ENCODE peak calls at places on chromosomes 4 and X, in five cellular contexts. One of them, this sample, is unnamed.

GRCh38 chrX:33434256-33435092 is 223.1 kb upstream of the DMD start:
- DNase-seq in AG04449: no peak
- DNase-seq in brain microvascular endothelial cell: peak; percentile 55
- DNase-seq in foreskin fibroblast: peak; percentile 25
- DNase-seq in right atrium auricular region: peak; percentile 71
- DNase-seq in this sample: peak; percentile 7

GRCh38 chrX:40878821-40879571 is 143.7 kb upstream of the MED14 start:
- DNase-seq in AG04449: no peak
- DNase-seq in brain microvascular endothelial cell: no peak
- DNase-seq in foreskin fibroblast: peak; percentile 4
- DNase-seq in right atrium auricular region: no peak
- DNase-seq in this sample: no peak

GRCh38 chr4:89755210-89755609 is 81.8 kb downstream of the SNCA start:
- DNase-seq in AG04449: no peak
- DNase-seq in brain microvascular endothelial cell: no peak
- DNase-seq in foreskin fibroblast: peak; percentile 42
- DNase-seq in right atrium auricular region: no peak
- DNase-seq in this sample: no peak

GRCh38 chr4:40887690-40888089 is 137.9 kb downstream of the NSUN7 start:
- DNase-seq in AG04449: peak; percentile 80
- DNase-seq in brain microvascular endothelial cell: peak; percentile 74
- DNase-seq in foreskin fibroblast: peak; percentile 75
- DNase-seq in right atrium auricular region: no peak
- DNase-seq in this sample: no peak

GRCh38 chrX:53280703-53281320 is 572 bp downstream of the IQSEC2 start:
- DNase-seq in AG04449: no peak
- DNase-seq in brain microvascular endothelial cell: peak; percentile 47
- DNase-seq in foreskin fibroblast: peak; percentile 52
- DNase-seq in right atrium auricular region: peak; percentile 70
- DNase-seq in this sample: peak; percentile 48

GRCh38 chrX:30150196-30150895 is 65.0 kb upstream of the MAGEB2 start:
- DNase-seq in AG04449: no peak
- DNase-seq in brain microvascular endothelial cell: no peak
- DNase-seq in foreskin fibroblast: no peak
- DNase-seq in right atrium auricular region: no peak
- DNase-seq in this sample: peak; percentile 48

GRCh38 chr4:111031180-111031579 is 408.3 kb upstream of the PITX2 start:
- DNase-seq in AG04449: no peak
- DNase-seq in brain microvascular endothelial cell: peak; percentile 6
- DNase-seq in foreskin fibroblast: peak; percentile 6
- DNase-seq in right atrium auricular region: no peak
- DNase-seq in this sample: peak; percentile 62

GRCh38 chr4:6907658-6908191 is 1.9 kb upstream of the TBC1D14 start:
- DNase-seq in AG04449: no peak
- DNase-seq in brain microvascular endothelial cell: no peak
- DNase-seq in foreskin fibroblast: peak; percentile 54
- DNase-seq in right atrium auricular region: no peak
- DNase-seq in this sample: no peak

GRCh38 chr4:57131849-57132745 is 21.9 kb upstream of the IGFBP7 start:
- DNase-seq in AG04449: no peak
- DNase-seq in brain microvascular endothelial cell: no peak
- DNase-seq in foreskin fibroblast: peak; percentile 24
- DNase-seq in right atrium auricular region: no peak
- DNase-seq in this sample: no peak

GRCh38 chr4:97150966-97151365 is 992.3 kb downstream of the STPG2 start:
- DNase-seq in AG04449: no peak
- DNase-seq in brain microvascular endothelial cell: no peak
- DNase-seq in foreskin fibroblast: no peak
- DNase-seq in right atrium auricular region: no peak
- DNase-seq in this sample: no peak

GRCh38 chr4:97152159-97152558 is 991.1 kb downstream of the STPG2 start:
- DNase-seq in AG04449: no peak
- DNase-seq in brain microvascular endothelial cell: no peak
- DNase-seq in foreskin fibroblast: no peak
- DNase-seq in right atrium auricular region: no peak
- DNase-seq in this sample: no peak

DNA sequence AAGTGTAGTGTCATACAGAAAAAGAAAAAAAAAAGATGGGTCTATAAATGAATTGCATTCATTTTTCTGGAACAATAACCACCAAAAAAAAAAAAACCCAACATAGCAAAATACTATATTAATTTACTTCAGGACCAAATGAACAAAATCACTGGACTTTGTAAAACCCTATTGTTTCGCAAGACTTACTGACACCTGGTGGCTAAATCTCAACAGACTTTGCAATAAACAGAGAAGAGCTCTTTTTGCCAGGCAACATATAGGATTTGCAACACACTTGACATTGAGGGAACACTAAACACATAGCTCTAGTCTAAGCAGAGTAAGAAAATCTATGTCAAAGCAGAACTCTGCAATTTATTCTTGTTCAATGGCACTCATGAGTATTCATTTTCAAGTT is 990.2 kb downstream of the STPG2 start:
- DNase-seq in AG04449: no peak
- DNase-seq in brain microvascular endothelial cell: peak; percentile 9
- DNase-seq in foreskin fibroblast: no peak
- DNase-seq in right atrium auricular region: no peak
- DNase-seq in this sample: no peak
- TF ChIP-seq CTCF in AG04449: no peak
- TF ChIP-seq CTCF in brain microvascular endothelial cell: peak; percentile 22
- TF ChIP-seq CTCF in foreskin fibroblast: no peak
- TF ChIP-seq CTCF in right atrium auricular region: no peak
- TF ChIP-seq CTCF in this sample: peak; percentile 16

GRCh38 chrX:74383611-74384010 is 37.7 kb upstream of the SLC16A2 start:
- DNase-seq in AG04449: no peak
- DNase-seq in brain microvascular endothelial cell: peak; percentile 35
- DNase-seq in foreskin fibroblast: peak; percentile 72
- DNase-seq in right atrium auricular region: no peak
- DNase-seq in this sample: peak; percentile 43
- TF ChIP-seq CTCF in AG04449: peak; percentile 50
- TF ChIP-seq CTCF in brain microvascular endothelial cell: peak; percentile 74
- TF ChIP-seq CTCF in foreskin fibroblast: peak; percentile 53
- TF ChIP-seq CTCF in right atrium auricular region: no peak
- TF ChIP-seq CTCF in this sample: peak; percentile 65

GRCh38 chrX:120450163-120450562 is 18.9 kb downstream of the LAMP2 start:
- DNase-seq in AG04449: no peak
- DNase-seq in brain microvascular endothelial cell: no peak
- DNase-seq in foreskin fibroblast: no peak
- DNase-seq in right atrium auricular region: no peak
- DNase-seq in this sample: no peak

GRCh38 chrX:120453985-120454384 is 15.1 kb downstream of the LAMP2 start:
- DNase-seq in AG04449: no peak
- DNase-seq in brain microvascular endothelial cell: peak; percentile 49
- DNase-seq in foreskin fibroblast: no peak
- DNase-seq in right atrium auricular region: no peak
- DNase-seq in this sample: peak; percentile 55

GRCh38 chrX:120446503-120446902 is 22.6 kb downstream of the LAMP2 start:
- DNase-seq in AG04449: no peak
- DNase-seq in brain microvascular endothelial cell: no peak
- DNase-seq in foreskin fibroblast: peak; percentile 71
- DNase-seq in right atrium auricular region: no peak
- DNase-seq in this sample: peak; percentile 47

GRCh38 chrX:120456973-120457372 is 12.1 kb downstream of the LAMP2 start:
- DNase-seq in AG04449: no peak
- DNase-seq in brain microvascular endothelial cell: no peak
- DNase-seq in foreskin fibroblast: peak; percentile 46
- DNase-seq in right atrium auricular region: no peak
- DNase-seq in this sample: peak; percentile 7

DNA sequence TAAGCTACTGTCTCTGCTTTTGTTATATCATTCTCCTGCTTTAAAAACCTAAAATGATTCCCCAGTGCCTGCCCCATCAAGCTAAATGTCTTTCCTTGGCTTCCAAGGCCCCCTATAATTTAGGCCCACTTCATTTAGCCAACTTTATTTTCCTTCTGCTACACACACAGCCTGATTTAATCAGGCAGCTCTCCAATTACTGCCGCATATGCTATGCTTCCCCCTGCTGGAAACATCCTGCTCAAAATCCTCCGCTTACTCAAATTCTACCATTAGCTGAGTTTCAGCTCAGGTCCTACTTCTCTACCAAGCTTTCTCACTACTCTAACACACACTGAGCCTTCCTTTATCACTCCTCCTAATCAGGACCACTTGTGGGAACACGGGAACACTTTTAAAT is 17.0 kb downstream of the LAMP2 start:
- DNase-seq in AG04449: no peak
- DNase-seq in brain microvascular endothelial cell: peak; percentile 33
- DNase-seq in foreskin fibroblast: peak; percentile 67
- DNase-seq in right atrium auricular region: no peak
- DNase-seq in this sample: peak; percentile 38
- TF ChIP-seq CTCF in AG04449: peak; percentile 38
- TF ChIP-seq CTCF in brain microvascular endothelial cell: peak; percentile 66
- TF ChIP-seq CTCF in foreskin fibroblast: peak; percentile 42
- TF ChIP-seq CTCF in right atrium auricular region: peak; percentile 15
- TF ChIP-seq CTCF in this sample: peak; percentile 66

GRCh38 chrX:101931104-101931493 is 728 bp downstream of the ZMAT1 start:
- DNase-seq in AG04449: no peak
- DNase-seq in brain microvascular endothelial cell: no peak
- DNase-seq in foreskin fibroblast: no peak
- DNase-seq in right atrium auricular region: no peak
- DNase-seq in this sample: no peak

GRCh38 chrX:101925733-101926132 is 6.1 kb downstream of the ZMAT1 start:
- DNase-seq in AG04449: no peak
- DNase-seq in brain microvascular endothelial cell: no peak
- DNase-seq in foreskin fibroblast: no peak
- DNase-seq in right atrium auricular region: no peak
- DNase-seq in this sample: no peak

GRCh38 chrX:101932249-101932570 is 383 bp upstream of the ZMAT1 start:
- DNase-seq in AG04449: no peak
- DNase-seq in brain microvascular endothelial cell: no peak
- DNase-seq in foreskin fibroblast: no peak
- DNase-seq in right atrium auricular region: no peak
- DNase-seq in this sample: no peak

DNA sequence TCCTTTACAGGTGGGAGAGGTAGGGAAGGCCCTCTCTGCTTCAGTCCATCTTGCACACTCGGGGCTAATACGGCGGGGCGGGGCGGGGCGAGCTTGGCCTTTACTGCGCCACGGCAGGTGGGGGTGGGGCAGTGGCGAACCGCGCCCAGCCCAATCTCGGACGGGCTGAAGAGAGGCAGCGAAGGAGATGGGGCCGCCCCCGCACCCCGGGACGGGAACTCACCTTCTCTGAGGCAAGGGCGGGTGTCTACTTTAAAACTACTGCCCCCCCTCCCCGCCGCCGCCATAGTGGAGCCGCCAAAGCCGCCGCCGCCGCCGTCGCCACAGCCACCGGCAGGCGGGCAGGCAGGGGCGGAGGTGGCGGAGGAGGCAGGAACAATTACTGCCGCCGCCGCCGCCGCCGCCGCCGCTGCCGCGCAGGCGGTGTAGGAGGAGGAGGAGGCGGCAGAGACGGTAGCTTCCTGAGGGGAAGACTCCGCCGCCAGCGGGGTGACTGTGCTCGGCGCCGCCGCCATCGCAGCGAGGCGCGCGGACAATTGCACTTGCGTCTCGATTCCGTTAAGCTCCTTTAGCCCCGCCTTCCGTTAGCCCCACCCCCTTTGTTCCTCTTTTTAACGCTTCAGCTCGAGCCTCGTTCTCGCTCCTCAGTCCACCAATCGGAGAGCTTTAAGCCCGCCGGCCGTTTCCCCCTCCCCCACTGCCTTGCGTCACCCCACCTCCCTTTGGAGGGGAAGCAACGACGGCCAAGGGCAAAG is at the start of gene ZMAT1:
- DNase-seq in AG04449: peak; percentile 34
- DNase-seq in brain microvascular endothelial cell: peak; percentile 75
- DNase-seq in foreskin fibroblast: peak; percentile 85
- DNase-seq in right atrium auricular region: peak; percentile 94
- DNase-seq in this sample: peak; percentile 76
- TF ChIP-seq CTCF in AG04449: no peak
- TF ChIP-seq CTCF in brain microvascular endothelial cell: no peak
- TF ChIP-seq CTCF in foreskin fibroblast: no peak
- TF ChIP-seq CTCF in right atrium auricular region: no peak
- TF ChIP-seq CTCF in this sample: no peak

GRCh38 chrX:112147206-112147605 is 64.6 kb upstream of the TRPC5 start:
- DNase-seq in AG04449: no peak
- DNase-seq in brain microvascular endothelial cell: no peak
- DNase-seq in foreskin fibroblast: no peak
- DNase-seq in right atrium auricular region: no peak
- DNase-seq in this sample: no peak
- TF ChIP-seq CTCF in AG04449: peak; percentile 21
- TF ChIP-seq CTCF in brain microvascular endothelial cell: peak; percentile 48
- TF ChIP-seq CTCF in foreskin fibroblast: peak; percentile 37
- TF ChIP-seq CTCF in right atrium auricular region: peak; percentile 46
- TF ChIP-seq CTCF in this sample: no peak

GRCh38 chr4:25993564-25994185 is 79.7 kb downstream of the SMIM20 start:
- DNase-seq in AG04449: no peak
- DNase-seq in brain microvascular endothelial cell: no peak
- DNase-seq in foreskin fibroblast: peak; percentile 34
- DNase-seq in right atrium auricular region: no peak
- DNase-seq in this sample: no peak
- TF ChIP-seq CTCF in AG04449: peak; percentile 5
- TF ChIP-seq CTCF in brain microvascular endothelial cell: peak; percentile 64
- TF ChIP-seq CTCF in foreskin fibroblast: peak; percentile 12
- TF ChIP-seq CTCF in right atrium auricular region: no peak
- TF ChIP-seq CTCF in this sample: peak; percentile 60

DNA sequence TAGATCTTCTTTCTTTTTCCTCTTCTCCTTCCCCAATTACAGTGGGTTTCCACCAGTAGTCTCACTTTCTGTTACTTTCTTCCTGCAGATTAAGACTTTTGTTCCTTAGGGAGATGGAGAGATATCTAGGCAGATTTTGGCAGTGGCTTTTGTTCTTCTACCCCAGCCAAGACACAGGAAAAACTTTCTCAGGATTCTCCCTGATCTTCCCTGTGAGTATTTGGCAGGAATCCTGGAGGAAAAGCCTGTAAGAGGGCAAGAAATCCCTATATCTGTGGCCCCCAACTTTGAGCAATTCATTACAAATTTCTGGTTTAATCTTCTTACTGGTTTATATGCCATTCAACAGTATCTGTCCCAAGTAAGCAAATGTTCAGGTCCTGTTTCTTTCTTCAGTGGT is 21.9 kb downstream of the SLC9A7 start:
- DNase-seq in AG04449: no peak
- DNase-seq in brain microvascular endothelial cell: no peak
- DNase-seq in foreskin fibroblast: no peak
- DNase-seq in right atrium auricular region: no peak
- DNase-seq in this sample: no peak
- TF ChIP-seq CTCF in AG04449: no peak
- TF ChIP-seq CTCF in brain microvascular endothelial cell: no peak
- TF ChIP-seq CTCF in foreskin fibroblast: no peak
- TF ChIP-seq CTCF in right atrium auricular region: no peak
- TF ChIP-seq CTCF in this sample: no peak

GRCh38 chr4:104763554-104764210 is 269.0 kb upstream of the CXXC4 start:
- DNase-seq in AG04449: no peak
- DNase-seq in brain microvascular endothelial cell: no peak
- DNase-seq in foreskin fibroblast: no peak
- DNase-seq in right atrium auricular region: no peak
- DNase-seq in this sample: no peak

GRCh38 chr4:104756837-104757236 is 262.1 kb upstream of the CXXC4 start:
- DNase-seq in AG04449: no peak
- DNase-seq in brain microvascular endothelial cell: no peak
- DNase-seq in foreskin fibroblast: no peak
- DNase-seq in right atrium auricular region: no peak
- DNase-seq in this sample: no peak

GRCh38 chr4:104758574-104758973 is 263.9 kb upstream of the CXXC4 start:
- DNase-seq in AG04449: no peak
- DNase-seq in brain microvascular endothelial cell: no peak
- DNase-seq in foreskin fibroblast: no peak
- DNase-seq in right atrium auricular region: no peak
- DNase-seq in this sample: no peak
- TF ChIP-seq CTCF in AG04449: no peak
- TF ChIP-seq CTCF in brain microvascular endothelial cell: no peak
- TF ChIP-seq CTCF in foreskin fibroblast: no peak
- TF ChIP-seq CTCF in right atrium auricular region: no peak
- TF ChIP-seq CTCF in this sample: no peak